ENCODE peak calls at places on chromosome 13, in ten cellular contexts. L, S, G, P, O, V, Z, H, X and Y are unnamed samples.

GRCh38 chr13:54424344-54424743 is 1395.7 kb downstream of the OLFM4 start:
- DNase-seq in L (no peak), S (peak; percentile 71), G (no peak), P (no peak), O (no peak), V (no peak), Z (peak; percentile 6), H (no peak), X (no peak), Y (no peak)

GRCh38 chr13:34076319-34076718 is 258.4 kb downstream of the RFC3 start:
- DNase-seq in L (peak; percentile 34), S (no peak), G (no peak), P (no peak), O (no peak), V (no peak), Z (no peak), H (no peak), X (no peak), Y (peak; percentile 16)

GRCh38 chr13:111323950-111324651 is 3.7 kb downstream of the TEX29 start:
- DNase-seq in L (no peak), S (no peak), G (no peak), P (no peak), O (no peak), V (peak; percentile 47), Z (no peak), H (no peak), X (no peak), Y (no peak)

GRCh38 chr13:28099396-28100148 is 804 bp downstream of the FLT3 start:
- DNase-seq in L (no peak), S (no peak), G (no peak), P (no peak), O (no peak), V (no peak), Z (no peak), H (no peak), X (no peak), Y (no peak)

GRCh38 chr13:112605531-112605990 is 17.6 kb upstream of the TUBGCP3 start:
- DNase-seq in L (peak; percentile 50), S (peak; percentile 65), G (no peak), P (no peak), O (no peak), V (no peak), Z (no peak), H (no peak), X (no peak), Y (peak; percentile 27)

GRCh38 chr13:57641071-57641470 is 9.5 kb downstream of the PCDH17 start:
- DNase-seq in L (no peak), S (no peak), G (no peak), P (no peak), O (no peak), V (no peak), Z (no peak), H (no peak), X (no peak), Y (no peak)

GRCh38 chr13:43986395-43986794 is 106.7 kb downstream of the LACC1 start:
- DNase-seq in L (no peak), S (peak; percentile 75), G (no peak), P (no peak), O (no peak), V (no peak), Z (peak; percentile 72), H (no peak), X (no peak), Y (no peak)

GRCh38 chr13:44306401-44307192 is 67.0 kb upstream of the SERP2 start:
- DNase-seq in L (peak; percentile 94), S (peak; percentile 84), G (no peak), P (no peak), O (peak; percentile 86), V (peak; percentile 90), Z (no peak), H (peak; percentile 30), X (peak; percentile 82), Y (peak; percentile 77)

GRCh38 chr13:91722267-91722884 is 324.0 kb downstream of the GPC5 start:
- DNase-seq in L (no peak), S (peak; percentile 53), G (no peak), P (no peak), O (peak; percentile 4), V (no peak), Z (peak; percentile 26), H (no peak), X (peak; percentile 26), Y (no peak)

GRCh38 chr13:51122868-51123267 is 11.8 kb upstream of the C13orf42 start:
- DNase-seq in L (no peak), S (no peak), G (no peak), P (no peak), O (no peak), V (no peak), Z (no peak), H (no peak), X (peak; percentile 69), Y (no peak)

GRCh38 chr13:75906315-75906714 is 270.2 kb downstream of the LMO7 start:
- DNase-seq in L (no peak), S (no peak), G (no peak), P (no peak), O (no peak), V (no peak), Z (no peak), H (no peak), X (no peak), Y (no peak)

GRCh38 chr13:99062593-99062992 is 84.7 kb upstream of the DOCK9 start:
- DNase-seq in L (peak; percentile 60), S (peak; percentile 92), G (no peak), P (no peak), O (peak; percentile 30), V (peak; percentile 74), Z (peak; percentile 86), H (no peak), X (no peak), Y (peak; percentile 52)